ENCODE peak calls at places on chromosomes 12 and 14, in ten cellular contexts. P is colonic mucosa; T is renal cortical epithelial cell; F is LNCaP clone FGC; A is pancreas; O is kidney glomerular epithelial cell; H is activated naive CD4-positive, alpha-beta T cell treated with Interleukin-2 at 50 U/mL for 16 hours; D is T-helper 2 cell treated with Interferon-gamma antibody and Interleukin-4, amounts not matched to agents 5 μg/mL and 100 μg/mL, for 36 hours; G is Calu3; Q is CMK. Z is an unnamed sample.

GRCh38 chr12:94427520-94428381 is 31.9 kb downstream of the CEP83 start:
- DNase-seq in P (peak; percentile 41), T (peak; percentile 34), F (no peak), A (peak; percentile 48), O (no peak), H (no peak), D (no peak), G (no peak), Q (no peak), Z (peak; percentile 16)

GRCh38 chr12:104219908-104220404 is 4.4 kb downstream of the TXNRD1 start:
- DNase-seq in P (peak; percentile 53), T (peak; percentile 94), F (peak; percentile 99), A (peak; percentile 24), O (peak; percentile 83), H (peak; percentile 71), D (peak; percentile 82), G (peak; percentile 82), Q (no peak), Z (peak; percentile 83)

GRCh38 chr12:12439636-12440035 is 82.8 kb downstream of the BORCS5 start:
- DNase-seq in P (no peak), T (peak; percentile 14), F (no peak), A (no peak), O (no peak), H (peak; percentile 78), D (peak; percentile 84), G (peak; percentile 63), Q (no peak), Z (peak; percentile 89)

GRCh38 chr14:100661340-100661712 is 65.4 kb upstream of the DLK1 start:
- DNase-seq in P (no peak), T (no peak), F (no peak), A (no peak), O (no peak), H (no peak), D (no peak), G (no peak), Q (no peak), Z (no peak)

GRCh38 chr12:117980621-117981020 is 11.8 kb upstream of the KSR2 start:
- DNase-seq in P (no peak), T (no peak), F (no peak), A (no peak), O (no peak), H (no peak), D (no peak), G (no peak), Q (no peak), Z (no peak)

GRCh38 chr14:20409226-20409625 is 4.1 kb downstream of the TEP1 start:
- DNase-seq in P (no peak), T (no peak), F (no peak), A (no peak), O (no peak), H (no peak), D (no peak), G (no peak), Q (no peak), Z (no peak)

GRCh38 chr14:96255501-96256366 is at the start of gene BDKRB1:
- DNase-seq in P (no peak), T (no peak), F (no peak), A (no peak), O (no peak), H (no peak), D (no peak), G (no peak), Q (no peak), Z (no peak)

GRCh38 chr12:108508243-108508642 is 6.8 kb upstream of the FICD start:
- DNase-seq in P (no peak), T (peak; percentile 35), F (no peak), A (no peak), O (peak; percentile 6), H (no peak), D (no peak), G (no peak), Q (no peak), Z (peak; percentile 60)

GRCh38 chr12:116614194-116614885 is 55.2 kb downstream of the MAP1LC3B2 start:
- DNase-seq in P (no peak), T (no peak), F (no peak), A (no peak), O (no peak), H (no peak), D (no peak), G (no peak), Q (no peak), Z (no peak)

GRCh38 chr14:30532264-30532663 is 26.7 kb upstream of the G2E3 start:
- DNase-seq in P (peak; percentile 25), T (no peak), F (no peak), A (no peak), O (no peak), H (no peak), D (no peak), G (no peak), Q (no peak), Z (no peak)

GRCh38 chr12:47071241-47071852 is 8.1 kb upstream of the PCED1B start:
- DNase-seq in P (no peak), T (peak; percentile 38), F (no peak), A (no peak), O (peak; percentile 9), H (no peak), D (no peak), G (no peak), Q (no peak), Z (no peak)

GRCh38 chr12:6124411-6125151 is at the start of gene VWF:
- DNase-seq in P (no peak), T (no peak), F (no peak), A (no peak), O (no peak), H (no peak), D (no peak), G (no peak), Q (no peak), Z (no peak)

GRCh38 chr12:89073027-89073398 is 279.3 kb downstream of the DUSP6 start:
- DNase-seq in P (no peak), T (peak; percentile 99), F (no peak), A (peak; percentile 29), O (peak; percentile 92), H (no peak), D (no peak), G (peak; percentile 75), Q (no peak), Z (peak; percentile 48)

GRCh38 chr14:52948039-52948438 is 2.8 kb downstream of the FERMT2 start:
- DNase-seq in P (no peak), T (peak; percentile 28), F (no peak), A (no peak), O (no peak), H (no peak), D (no peak), G (no peak), Q (no peak), Z (no peak)

GRCh38 chr12:27951898-27952297 is 20.6 kb downstream of the PTHLH start:
- DNase-seq in P (no peak), T (no peak), F (no peak), A (no peak), O (no peak), H (no peak), D (no peak), G (no peak), Q (no peak), Z (no peak)

GRCh38 chr12:101954681-101955080 is 77.3 kb downstream of the DRAM1 start:
- DNase-seq in P (no peak), T (no peak), F (no peak), A (no peak), O (no peak), H (no peak), D (no peak), G (no peak), Q (no peak), Z (no peak)

GRCh38 chr14:99663716-99664635 is 19.0 kb downstream of the HHIPL1 start:
- DNase-seq in P (no peak), T (no peak), F (no peak), A (no peak), O (no peak), H (no peak), D (no peak), G (no peak), Q (no peak), Z (no peak)

GRCh38 chr14:30462358-30462757 is 96.6 kb upstream of the G2E3 start:
- DNase-seq in P (no peak), T (no peak), F (no peak), A (no peak), O (no peak), H (no peak), D (no peak), G (no peak), Q (no peak), Z (no peak)

GRCh38 chr12:62784576-62784975 is 150.4 kb downstream of the PPM1H start:
- DNase-seq in P (no peak), T (no peak), F (no peak), A (no peak), O (no peak), H (no peak), D (no peak), G (no peak), Q (no peak), Z (no peak)

GRCh38 chr12:85865905-85866304 is 8.2 kb upstream of the NTS start:
- DNase-seq in P (no peak), T (no peak), F (no peak), A (no peak), O (no peak), H (no peak), D (no peak), G (no peak), Q (no peak), Z (no peak)

GRCh38 chr12:26610774-26611173 is 222.2 kb downstream of the ITPR2 start:
- DNase-seq in P (no peak), T (no peak), F (no peak), A (no peak), O (no peak), H (no peak), D (no peak), G (no peak), Q (no peak), Z (no peak)

GRCh38 chr12:131129839-131130238 is 176.1 kb downstream of the ADGRD1 start:
- DNase-seq in P (no peak), T (no peak), F (no peak), A (no peak), O (no peak), H (no peak), D (no peak), G (no peak), Q (no peak), Z (no peak)

GRCh38 chr12:99745106-99745505 is 97.6 kb downstream of the GARIN6 start:
- DNase-seq in P (no peak), T (no peak), F (no peak), A (no peak), O (no peak), H (no peak), D (no peak), G (no peak), Q (no peak), Z (no peak)

GRCh38 chr12:16063728-16064127 is 152.6 kb downstream of the DERA start:
- DNase-seq in P (no peak), T (peak; percentile 63), F (peak; percentile 77), A (no peak), O (no peak), H (no peak), D (no peak), G (no peak), Q (no peak), Z (no peak)

GRCh38 chr12:31118347-31118830 is 44.7 kb downstream of the DDX11 start:
- DNase-seq in P (no peak), T (no peak), F (no peak), A (no peak), O (no peak), H (peak; percentile 21), D (no peak), G (no peak), Q (no peak), Z (peak; percentile 43)

GRCh38 chr12:52004042-52004648 is 2.6 kb upstream of the TAMALIN start:
- DNase-seq in P (peak; percentile 74), T (peak; percentile 32), F (no peak), A (peak; percentile 68), O (peak; percentile 53), H (no peak), D (no peak), G (peak; percentile 66), Q (no peak), Z (peak; percentile 36)

GRCh38 chr12:69238589-69239285 is 632 bp upstream of the CPSF6 start:
- DNase-seq in P (no peak), T (peak; percentile 14), F (no peak), A (no peak), O (no peak), H (no peak), D (no peak), G (no peak), Q (no peak), Z (no peak)

GRCh38 chr12:132027636-132028035 is 77.9 kb downstream of the EP400 start:
- DNase-seq in P (no peak), T (no peak), F (no peak), A (no peak), O (no peak), H (no peak), D (no peak), G (no peak), Q (no peak), Z (no peak)

Z was measured in activated CD4-positive, alpha-beta memory T cell treated with anti-CD3 and anti-CD28 coated beads for 36 hours.